ENCODE peak calls at places on chromosomes 12 and 14, in nine cellular contexts. Z is HCT116; O is foreskin fibroblast; D is osteoblast; M is astrocyte of the spinal cord; I is cardiac fibroblast; T is CD8-positive, alpha-beta T cell; X is lower lobe of right lung; Y is uterus. P is an unnamed sample.
A peak's percentile ranks its signal among the peaks of the same experiment; 100 is the strongest.

GRCh38 chr12:30154996-30155730 is 371.4 kb upstream of the TMTC1 start:
- DNase-seq in M (peak; percentile 64), Y (no peak), O (peak; percentile 10), T (no peak), X (no peak), I (peak; percentile 62), D (peak; percentile 97), Z (no peak), P (peak; percentile 42)

GRCh38 chr12:124828264-124829007 is 35.2 kb downstream of the SCARB1 start:
- DNase-seq in D (peak; percentile 89), M (peak; percentile 32), Y (no peak), O (peak; percentile 39), X (no peak), T (no peak), I (peak; percentile 58), Z (no peak), P (peak; percentile 73)

GRCh38 chr12:39297946-39298345 is 145.0 kb downstream of the KIF21A start:
- DNase-seq in T (no peak), X (no peak), M (no peak), O (no peak), I (no peak), Z (no peak), Y (no peak), D (no peak), P (no peak)

GRCh38 chr12:120713861-120714482 is 3.7 kb downstream of the UNC119B start:
- DNase-seq in I (peak; percentile 87), D (peak; percentile 93), O (peak; percentile 72), X (no peak), T (peak; percentile 80), Y (peak; percentile 46), M (peak; percentile 74), Z (peak; percentile 63), P (peak; percentile 91)

GRCh38 chr14:101867854-101868253 is 96.5 kb upstream of the DYNC1H1 start:
- DNase-seq in I (no peak), Y (no peak), O (no peak), Z (no peak), X (no peak), M (no peak), T (no peak), D (no peak), P (no peak)

GRCh38 chr12:9240776-9241175 is 32.6 kb upstream of the PZP start:
- DNase-seq in O (no peak), I (no peak), D (no peak), T (no peak), X (no peak), Y (no peak), Z (no peak), M (no peak), P (no peak)

GRCh38 chr14:70744631-70745030 is 64.7 kb downstream of the MAP3K9 start:
- DNase-seq in Y (no peak), M (no peak), D (no peak), I (no peak), X (no peak), T (no peak), Z (no peak), O (no peak), P (no peak)

GRCh38 chr12:41011939-41012338 is 176.2 kb upstream of the PDZRN4 start:
- DNase-seq in I (peak; percentile 9), O (no peak), M (no peak), X (no peak), D (no peak), Y (no peak), Z (no peak), T (no peak), P (no peak)

GRCh38 chr14:22471545-22472121 is 117.4 kb downstream of the DAD1 start:
- DNase-seq in D (peak; percentile 82), X (peak; percentile 73), M (peak; percentile 65), I (peak; percentile 36), O (peak; percentile 5), T (no peak), Z (peak; percentile 19), Y (no peak), P (peak; percentile 81)

GRCh38 chr12:24724765-24725307 is 224.1 kb downstream of the BCAT1 start:
- DNase-seq in O (no peak), Z (no peak), M (no peak), D (no peak), X (no peak), I (no peak), Y (no peak), T (no peak), P (no peak)

GRCh38 chr14:105944632-105945610 is 418.5 kb downstream of the TMEM121 start:
- DNase-seq in O (no peak), T (peak; percentile 84), X (peak; percentile 80), D (peak; percentile 87), Y (peak; percentile 28), Z (peak; percentile 34), M (no peak), I (peak; percentile 3), P (no peak)

GRCh38 chr14:73634333-73634833 is 10.4 kb upstream of the DNAL1 start:
- DNase-seq in D (peak; percentile 73), T (no peak), I (peak; percentile 12), O (no peak), Y (peak; percentile 58), M (peak; percentile 24), Z (no peak), X (peak; percentile 55), P (peak; percentile 36)

GRCh38 chr12:12823811-12824210 is 10.7 kb downstream of the DDX47 start:
- DNase-seq in D (no peak), I (no peak), Z (no peak), X (no peak), M (no peak), O (no peak), Y (no peak), T (no peak), P (no peak)

GRCh38 chr12:54216580-54217308 is 28.0 kb upstream of the SMUG1 start:
- DNase-seq in Z (peak; percentile 86), D (peak; percentile 94), Y (peak; percentile 71), T (peak; percentile 85), O (peak; percentile 66), X (peak; percentile 82), M (peak; percentile 79), I (peak; percentile 85), P (peak; percentile 83)

GRCh38 chr12:43063642-43064041 is 474.1 kb upstream of the PRICKLE1 start:
- DNase-seq in X (no peak), I (peak; percentile 64), D (peak; percentile 1), Y (no peak), Z (no peak), M (peak; percentile 78), T (no peak), O (peak; percentile 72), P (peak; percentile 87)

GRCh38 chr14:98957211-98958047 is 314.6 kb downstream of the BCL11B start:
- DNase-seq in I (peak; percentile 23), D (peak; percentile 90), M (peak; percentile 74), O (peak; percentile 9), Y (peak; percentile 69), T (no peak), Z (no peak), X (no peak), P (peak; percentile 3)

GRCh38 chr12:57093412-57094193 is 4.7 kb downstream of the NAB2 start:
- DNase-seq in Y (peak; percentile 92), D (peak; percentile 99), T (peak; percentile 75), X (peak; percentile 73), Z (no peak), I (peak; percentile 82), O (peak; percentile 88), M (peak; percentile 81), P (peak; percentile 90)

GRCh38 chr12:73452672-73453469 is 1084.8 kb upstream of the ATXN7L3B start:
- DNase-seq in D (no peak), X (no peak), M (no peak), T (no peak), Y (no peak), O (no peak), I (no peak), Z (no peak), P (no peak)

GRCh38 chr12:72272731-72273498 is 745 bp downstream of the TRHDE start:
- DNase-seq in Y (peak; percentile 21), M (peak; percentile 58), T (no peak), Z (no peak), I (no peak), D (peak; percentile 88), X (peak; percentile 56), O (no peak), P (peak; percentile 55)

GRCh38 chr14:35534130-35534883 is at the start of gene INSM2:
- DNase-seq in X (no peak), I (no peak), Y (no peak), D (no peak), M (no peak), Z (no peak), T (no peak), O (no peak), P (peak; percentile 21)

GRCh38 chr12:131448254-131448795 is 262.6 kb upstream of the SFSWAP start:
- DNase-seq in T (no peak), D (no peak), X (no peak), Z (no peak), M (no peak), Y (no peak), O (no peak), I (no peak), P (no peak)

GRCh38 chr14:56124296-56124695 is 6.1 kb downstream of the PELI2 start:
- DNase-seq in O (no peak), D (peak; percentile 65), Y (no peak), Z (no peak), M (no peak), T (no peak), X (no peak), I (no peak), P (no peak)

GRCh38 chr14:60637138-60637489 is 12.2 kb downstream of the SIX1 start:
- DNase-seq in I (no peak), D (peak; percentile 81), Y (no peak), T (no peak), O (no peak), X (no peak), M (no peak), Z (no peak), P (no peak)
- H3K4me3 ChIP-seq in I (no peak overlapping the region), D (no peak overlapping the region), Y (no peak overlapping the region), T (no peak overlapping the region), O (no peak overlapping the region), X (no peak overlapping the region), M (no peak overlapping the region), Z (no peak overlapping the region), P (peak overlapping the region; percentile 45)

GRCh38 chr12:69880566-69880965 is 55.5 kb downstream of the MYRFL start:
- DNase-seq in M (peak; percentile 46), O (peak; percentile 2), D (peak; percentile 32), Z (peak; percentile 22), Y (no peak), T (no peak), I (peak; percentile 41), X (no peak), P (peak; percentile 50)
- TF ChIP-seq CTCF in M (peak; percentile 24), O (no peak), D (no peak), Z (no peak), Y (no peak), T (no peak), I (no peak), X (no peak), P (peak; percentile 39)

GRCh38 chr14:72559669-72560068 is 334.2 kb downstream of the DPF3 start:
- DNase-seq in T (no peak), M (no peak), O (no peak), X (no peak), I (no peak), Z (no peak), Y (no peak), D (no peak), P (no peak)
- H3K4me3 ChIP-seq in T (no peak overlapping the region), M (no peak overlapping the region), O (no peak overlapping the region), X (no peak overlapping the region), I (no peak overlapping the region), Z (no peak overlapping the region), Y (no peak overlapping the region), D (no peak overlapping the region), P (no peak overlapping the region)

DNA sequence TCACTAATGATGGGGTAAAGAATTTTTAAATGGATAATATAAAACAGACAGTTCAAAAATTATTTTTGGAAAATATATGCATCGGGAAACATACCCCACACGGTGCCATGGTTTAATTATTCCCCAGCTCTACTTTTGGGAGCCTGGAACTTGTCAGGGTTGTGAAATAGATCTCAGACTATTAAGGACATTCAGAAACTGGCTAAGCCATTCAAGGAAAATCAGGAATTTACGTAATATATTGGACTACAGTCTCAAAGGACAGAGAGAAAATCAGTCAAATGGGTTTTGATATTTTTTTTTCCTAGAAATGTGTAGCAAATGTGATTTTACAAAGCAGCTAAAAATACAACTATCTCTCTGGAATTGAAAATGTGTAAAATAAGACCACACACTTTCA is 57.6 kb upstream of the MON2 start:
- DNase-seq in T (no peak), Z (no peak), I (no peak), O (no peak), D (no peak), M (no peak), Y (no peak), X (no peak), P (no peak)
- TF ChIP-seq CTCF in T (no peak), Z (no peak), I (no peak), O (no peak), D (no peak), M (no peak), Y (no peak), X (no peak), P (no peak)